ENCODE peak calls at places on chromosomes 11 and 22, in nine cellular contexts. E is mesothelial cell of epicardium, J is B cell, S is heart left ventricle, F is ovary, X is endothelial cell, H is fibroblast of lung, P is choroid plexus epithelial cell, W is neural progenitor cell. N is an unnamed sample.

GRCh38 chr11:17770917-17771316 is 36.3 kb downstream of the KCNC1 start:
- DNase-seq in E (no peak), J (no peak), S (no peak), F (no peak), X (no peak), H (peak), P (peak), W (no peak), N (no peak)

GRCh38 chr11:58596621-58597020 is 17.8 kb downstream of the ZFP91 start:
- DNase-seq in E (no peak), J (no peak), S (no peak), F (no peak), X (no peak), H (no peak), P (no peak), W (no peak), N (no peak)

GRCh38 chr11:128513915-128514681 is 73.3 kb downstream of the ETS1 start:
- DNase-seq in E (no peak), J (no peak), S (no peak), F (no peak), X (no peak), H (no peak), P (peak), W (no peak), N (no peak)

GRCh38 chr11:75800728-75801361 is 14.2 kb upstream of the UVRAG start:
- DNase-seq in E (no peak), J (no peak), S (no peak), F (no peak), X (no peak), H (no peak), P (no peak), W (no peak), N (no peak)

GRCh38 chr11:116328851-116329250 is 443.9 kb downstream of the BUD13 start:
- DNase-seq in E (no peak), J (no peak), S (no peak), F (no peak), X (no peak), H (no peak), P (no peak), W (no peak), N (no peak)

GRCh38 chr11:108198833-108199232 is 23.6 kb downstream of the NPAT start:
- DNase-seq in E (no peak), J (no peak), S (no peak), F (no peak), X (no peak), H (no peak), P (no peak), W (no peak), N (no peak)

GRCh38 chr11:69263736-69264052 is 30.3 kb upstream of the MYEOV start:
- DNase-seq in E (no peak), J (no peak), S (no peak), F (no peak), X (no peak), H (no peak), P (no peak), W (no peak), N (no peak)

GRCh38 chr11:66443602-66444001 is 5.0 kb upstream of the MRPL11 start:
- DNase-seq in E (no peak), J (no peak), S (no peak), F (no peak), X (no peak), H (peak), P (peak), W (no peak), N (no peak)

GRCh38 chr22:49676783-49677494 is 150.7 kb downstream of the BRD1 start:
- DNase-seq in E (no peak), J (no peak), S (peak), F (no peak), X (no peak), H (no peak), P (no peak), W (no peak), N (no peak)

GRCh38 chr22:39428597-39429071 is 28.2 kb upstream of the MGAT3 start:
- DNase-seq in E (peak), J (no peak), S (no peak), F (no peak), X (no peak), H (no peak), P (peak), W (peak), N (no peak)

GRCh38 chr22:43859621-43860020 is 2.7 kb downstream of the SULT4A1 start:
- DNase-seq in E (no peak), J (no peak), S (no peak), F (no peak), X (no peak), H (no peak), P (no peak), W (no peak), N (no peak)

GRCh38 chr11:97995874-97996273 is 1024.9 kb upstream of the CNTN5 start:
- DNase-seq in E (no peak), J (no peak), S (no peak), F (no peak), X (no peak), H (no peak), P (no peak), W (peak), N (no peak)

GRCh38 chr22:50731811-50732624 is 6.0 kb upstream of the ACR start:
- DNase-seq in E (no peak), J (peak), S (peak), F (peak), X (no peak), H (peak), P (peak), W (peak), N (peak)

GRCh38 chr11:2400761-2401435 is 348 bp downstream of the TSSC4 start:
- DNase-seq in E (no peak), J (no peak), S (no peak), F (no peak), X (no peak), H (no peak), P (no peak), W (peak), N (no peak)

GRCh38 chr22:47570300-47570685 is 807.8 kb downstream of the TBC1D22A start:
- DNase-seq in E (no peak), J (no peak), S (no peak), F (no peak), X (no peak), H (no peak), P (no peak), W (no peak), N (no peak)

GRCh38 chr11:63911440-63911839 is 5.5 kb downstream of the RCOR2 start:
- DNase-seq in E (no peak), J (no peak), S (no peak), F (no peak), X (no peak), H (no peak), P (no peak), W (peak), N (no peak)

GRCh38 chr22:28801845-28802594 is 1.7 kb upstream of the XBP1 start:
- DNase-seq in E (no peak), J (peak), S (no peak), F (peak), X (no peak), H (no peak), P (no peak), W (no peak), N (no peak)

GRCh38 chr11:114440121-114440860 is 1.0 kb downstream of the REXO2 start:
- DNase-seq in E (no peak), J (no peak), S (no peak), F (no peak), X (no peak), H (peak), P (peak), W (peak), N (no peak)
- TF ChIP-seq CTCF in E (no peak), J (no peak), S (no peak), F (no peak), X (no peak), H (no peak), P (no peak), W (no peak), N (no peak)

DNA sequence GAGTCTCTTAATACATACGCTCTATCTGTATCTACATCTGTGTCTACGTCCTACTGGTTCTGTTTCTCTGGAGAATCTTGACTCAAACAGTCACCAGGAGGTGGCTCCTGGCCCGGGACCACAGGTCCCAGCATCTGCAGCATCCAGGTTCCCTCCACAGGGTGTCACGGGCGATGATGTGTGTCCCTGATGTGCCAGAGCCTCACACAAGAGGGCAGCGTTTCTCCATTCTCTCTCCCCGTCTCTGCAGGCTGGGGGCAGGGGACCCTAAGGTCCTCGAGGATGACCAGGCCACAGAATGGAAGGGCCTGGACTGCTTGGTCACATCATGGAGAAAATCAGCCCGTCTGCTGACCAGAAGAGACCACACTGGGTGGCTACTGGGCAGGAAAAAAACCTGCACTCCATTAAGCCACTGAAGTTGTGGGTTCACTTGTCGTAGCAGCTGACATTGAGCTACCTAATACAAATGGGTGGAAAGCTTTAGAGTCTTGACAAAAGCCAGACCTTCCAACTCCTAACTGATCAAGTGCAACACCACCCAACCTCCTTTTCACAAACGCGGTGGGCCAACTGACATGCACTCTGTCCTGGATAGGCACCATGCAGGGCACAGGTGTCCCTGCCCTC is 392.5 kb downstream of the CTTN start:
- DNase-seq in E (no peak), J (no peak), S (no peak), F (no peak), X (no peak), H (no peak), P (peak), W (peak), N (no peak)
- TF ChIP-seq CTCF in E (no peak), J (no peak), S (no peak), F (no peak), X (no peak), H (no peak), P (peak), W (peak), N (no peak)

GRCh38 chr22:26374645-26375044 is 54.4 kb upstream of the ASPHD2 start:
- DNase-seq in E (no peak), J (no peak), S (no peak), F (no peak), X (no peak), H (no peak), P (no peak), W (no peak), N (no peak)

GRCh38 chr22:26372890-26373289 is 56.2 kb upstream of the ASPHD2 start:
- DNase-seq in E (no peak), J (no peak), S (no peak), F (no peak), X (no peak), H (no peak), P (no peak), W (no peak), N (no peak)

GRCh38 chr22:26380072-26380471 is 49.0 kb upstream of the ASPHD2 start:
- DNase-seq in E (no peak), J (no peak), S (no peak), F (no peak), X (no peak), H (no peak), P (no peak), W (no peak), N (no peak)

GRCh38 chr22:26377170-26377825 is 51.8 kb upstream of the ASPHD2 start:
- DNase-seq in E (no peak), J (no peak), S (no peak), F (no peak), X (no peak), H (no peak), P (peak), W (peak), N (no peak)
- TF ChIP-seq CTCF in E (no peak), J (no peak), S (no peak), F (no peak), X (no peak), H (no peak), P (peak), W (peak), N (peak)

DNA sequence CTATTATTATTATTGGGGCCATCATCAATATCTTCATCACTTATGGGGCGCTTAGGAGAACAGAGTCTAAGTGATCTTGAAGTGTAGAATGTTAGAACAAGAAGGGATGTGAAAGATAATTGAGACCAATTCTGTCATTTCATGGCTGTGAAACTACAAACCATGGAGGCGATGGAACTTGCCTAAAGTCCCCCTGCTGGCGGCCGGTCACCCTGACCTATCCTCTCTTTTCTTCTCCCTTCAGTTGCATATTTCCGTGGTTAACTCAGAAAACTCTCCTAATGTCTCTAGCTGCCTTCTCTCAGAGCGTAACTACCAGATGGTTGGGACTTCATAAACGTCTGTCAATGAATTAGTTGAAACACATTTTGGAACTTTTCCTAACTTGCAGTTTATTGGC is 6.6 kb upstream of the OR4B1 start:
- DNase-seq in E (no peak), J (no peak), S (no peak), F (no peak), X (no peak), H (no peak), P (peak), W (no peak), N (no peak)
- TF ChIP-seq CTCF in E (no peak), J (no peak), S (no peak), F (no peak), X (no peak), H (no peak), P (peak), W (no peak), N (no peak)